ENCODE peak calls at places on chromosomes 12 and 14, in six cellular contexts. T is NCI-H2107, S is iPS-NIHi11, N is NCI-H187 treated with DMSO at 0.1 percent for 48 hours, W is left lobe of liver, D is Calu3. E is an unnamed sample.

GRCh38 chr12:76698316-76698715 is 65.6 kb upstream of the ZDHHC17 start:
- DNase-seq in T (no peak), S (no peak), N (no peak), W (no peak), D (no peak), E (no peak)

GRCh38 chr12:40325349-40325960 is 100.7 kb downstream of the LRRK2 start:
- DNase-seq in T (no peak), S (peak; percentile 74), N (peak; percentile 61), W (no peak), D (peak; percentile 3), E (no peak)

GRCh38 chr12:3680919-3681594 is 71.9 kb downstream of the CRACR2A start:
- DNase-seq in T (peak; percentile 71), S (peak; percentile 31), N (no peak), W (peak; percentile 73), D (peak; percentile 38), E (no peak)

GRCh38 chr12:49990269-49990668 is 17.5 kb downstream of the AQP6 start:
- DNase-seq in T (no peak), S (no peak), N (no peak), W (no peak), D (no peak), E (no peak)

GRCh38 chr14:94027566-94028449 is 1.7 kb downstream of the OTUB2 start:
- DNase-seq in T (no peak), S (no peak), N (no peak), W (peak; percentile 72), D (peak; percentile 80), E (no peak)

GRCh38 chr14:104865069-104865630 is at the start of gene CEP170B:
- DNase-seq in T (no peak), S (peak; percentile 89), N (no peak), W (peak; percentile 73), D (peak; percentile 73), E (no peak)

GRCh38 chr12:123506843-123507236 is 26.7 kb downstream of the RILPL1 start:
- DNase-seq in T (no peak), S (no peak), N (no peak), W (no peak), D (no peak), E (no peak)

GRCh38 chr14:92459479-92460421 is 53.8 kb upstream of the RIN3 start:
- DNase-seq in T (no peak), S (no peak), N (no peak), W (no peak), D (no peak), E (no peak)

GRCh38 chr14:93044116-93044515 is 71.6 kb downstream of the ITPK1 start:
- DNase-seq in T (no peak), S (no peak), N (no peak), W (no peak), D (peak; percentile 63), E (no peak)

GRCh38 chr12:88529531-88530488 is 50.5 kb downstream of the KITLG start:
- DNase-seq in T (no peak), S (no peak), N (no peak), W (no peak), D (no peak), E (no peak)

GRCh38 chr14:56195727-56196126 is 77.5 kb downstream of the PELI2 start:
- DNase-seq in T (peak; percentile 42), S (no peak), N (no peak), W (no peak), D (no peak), E (no peak)

GRCh38 chr14:75113932-75114539 is 12.8 kb downstream of the NEK9 start:
- DNase-seq in T (no peak), S (no peak), N (no peak), W (no peak), D (no peak), E (no peak)

GRCh38 chr14:99570542-99571302 is 33.3 kb downstream of the CCDC85C start:
- DNase-seq in T (no peak), S (no peak), N (no peak), W (no peak), D (no peak), E (no peak)

GRCh38 chr12:65630555-65630954 is 193.7 kb upstream of the HMGA2 start:
- DNase-seq in T (no peak), S (no peak), N (no peak), W (no peak), D (no peak), E (no peak)

GRCh38 chr14:25050494-25051170 is 685 bp upstream of the STXBP6 start:
- DNase-seq in T (peak; percentile 34), S (peak; percentile 47), N (no peak), W (no peak), D (peak; percentile 6), E (peak; percentile 77)

E was measured in HS-5.